ENCODE peak calls at places on chromosomes 7 and 10, in eight cellular contexts. F, C, Z, A, V, W, M and I are unnamed samples.

GRCh38 chr10:7697304-7697822 is 5.8 kb upstream of the ITIH2 start:
- DNase-seq in M (no peak), Z (no peak), C (no peak), A (no peak), W (no peak), V (peak), F (no peak), I (no peak)

GRCh38 chr7:134809611-134810010 is 30.2 kb downstream of the CALD1 start:
- DNase-seq in W (no peak), M (no peak), F (no peak), Z (no peak), C (no peak), A (no peak), V (peak), I (peak)

GRCh38 chr7:23184709-23185354 is 3.0 kb downstream of the NUP42 start:
- DNase-seq in W (no peak), F (peak), Z (peak), M (no peak), A (no peak), V (peak), C (peak), I (peak)

GRCh38 chr7:8481096-8481495 is 47.7 kb downstream of the NXPH1 start:
- DNase-seq in A (no peak), V (no peak), M (no peak), W (no peak), Z (no peak), C (no peak), F (no peak), I (no peak)

GRCh38 chr10:46237815-46238510 is 48.8 kb upstream of the ANTXRL start:
- DNase-seq in W (no peak), Z (no peak), C (no peak), A (no peak), F (no peak), M (no peak), V (no peak), I (no peak)

GRCh38 chr7:150988230-150989226 is 2.3 kb upstream of the NOS3 start:
- DNase-seq in A (peak), W (no peak), F (peak), C (no peak), M (peak), Z (peak), V (peak), I (peak)

GRCh38 chr7:82578430-82578829 is 134.9 kb upstream of the CACNA2D1 start:
- DNase-seq in F (no peak), C (peak), V (peak), A (no peak), M (no peak), W (no peak), Z (no peak), I (peak)

GRCh38 chr7:50531928-50532327 is 33.3 kb downstream of the DDC start:
- DNase-seq in C (peak), V (no peak), F (peak), A (no peak), M (no peak), W (no peak), Z (no peak), I (no peak)

GRCh38 chr7:143485091-143485490 is 7.4 kb downstream of the TAS2R41 start:
- DNase-seq in C (no peak), M (no peak), Z (no peak), W (no peak), A (no peak), V (no peak), F (no peak), I (no peak)

GRCh38 chr10:14608381-14609001 is 166.2 kb downstream of the FAM107B start:
- DNase-seq in Z (peak), V (no peak), A (peak), W (no peak), M (peak), C (no peak), F (no peak), I (no peak)

GRCh38 chr10:16756561-16757221 is 60.5 kb downstream of the RSU1 start:
- DNase-seq in W (no peak), V (peak), F (no peak), A (no peak), C (peak), Z (no peak), M (no peak), I (peak)

GRCh38 chr10:27744478-27745379 is 890 bp downstream of the MKX start:
- DNase-seq in M (peak), F (peak), V (no peak), W (no peak), C (peak), Z (peak), A (peak), I (peak)

GRCh38 chr7:135659159-135659837 is 3.0 kb upstream of the STMP1 start:
- DNase-seq in A (no peak), V (peak), C (peak), W (no peak), Z (no peak), F (no peak), M (no peak), I (peak)

GRCh38 chr10:89426230-89426868 is 12.0 kb downstream of the IFIT5 start:
- DNase-seq in M (peak), C (peak), W (no peak), A (no peak), V (peak), F (peak), Z (peak), I (peak)

GRCh38 chr10:95567903-95568630 is 6.9 kb upstream of the SORBS1 start:
- DNase-seq in A (no peak), M (no peak), W (no peak), Z (no peak), V (no peak), C (no peak), F (peak), I (no peak)

GRCh38 chr7:51278797-51279196 is 37.8 kb downstream of the COBL start:
- DNase-seq in Z (no peak), V (no peak), C (no peak), A (peak), M (no peak), F (peak), W (no peak), I (no peak)

GRCh38 chr7:100705753-100706671 is at the start of gene POP7:
- DNase-seq in A (peak), M (peak), W (peak), Z (peak), V (peak), C (peak), F (peak), I (peak)

GRCh38 chr10:79275431-79275851 is 71.8 kb upstream of the PPIF start:
- DNase-seq in F (no peak), A (peak), W (no peak), M (no peak), V (no peak), Z (no peak), C (peak), I (no peak)

GRCh38 chr10:43846187-43846680 is 197.6 kb upstream of the ZNF32 start:
- DNase-seq in Z (no peak), F (no peak), M (no peak), W (no peak), C (peak), A (no peak), V (peak), I (peak)

GRCh38 chr10:73655257-73655989 is 406 bp downstream of the SYNPO2L start:
- DNase-seq in M (peak), C (no peak), Z (no peak), A (no peak), W (no peak), F (peak), V (no peak), I (no peak)

GRCh38 chr10:23199768-23200511 is 7.8 kb downstream of the PTF1A start:
- DNase-seq in C (no peak), W (no peak), F (no peak), M (peak), V (no peak), Z (no peak), A (no peak), I (no peak)

GRCh38 chr7:9488555-9488954 is 1055.1 kb downstream of the NXPH1 start:
- DNase-seq in C (peak), W (no peak), V (peak), Z (no peak), A (no peak), F (peak), M (no peak), I (peak)

GRCh38 chr7:36180121-36180520 is 27.1 kb downstream of the EEPD1 start:
- DNase-seq in M (no peak), Z (no peak), C (no peak), V (no peak), W (no peak), A (no peak), F (no peak), I (no peak)

GRCh38 chr10:68067029-68067428 is 8.1 kb downstream of the HERC4 start:
- DNase-seq in F (no peak), W (no peak), V (no peak), C (no peak), A (no peak), Z (no peak), M (no peak), I (no peak)

GRCh38 chr7:73353243-73353642 is 25.3 kb downstream of the FKBP6 start:
- DNase-seq in A (no peak), F (no peak), C (no peak), Z (no peak), V (no peak), W (no peak), M (no peak), I (no peak)

GRCh38 chr10:36341466-36341865 is 699.4 kb upstream of the FZD8 start:
- DNase-seq in C (no peak), M (no peak), Z (no peak), F (peak), W (no peak), V (peak), A (no peak), I (peak)

GRCh38 chr7:22662490-22663145 is 64.4 kb upstream of the IL6 start:
- DNase-seq in V (no peak), W (no peak), M (peak), F (no peak), C (no peak), A (no peak), Z (no peak), I (no peak)

GRCh38 chr10:1746796-1747195 is 9.5 kb upstream of the ADARB2 start:
- DNase-seq in Z (no peak), A (no peak), F (no peak), V (no peak), W (no peak), M (no peak), C (no peak), I (no peak)

GRCh38 chr10:103896225-103896624 is 21.8 kb downstream of the STN1 start:
- DNase-seq in M (no peak), C (peak), Z (no peak), F (peak), W (no peak), A (no peak), V (peak), I (no peak)

GRCh38 chr7:46879783-46880182 is 702.1 kb downstream of the TNS3 start:
- DNase-seq in M (no peak), W (no peak), A (no peak), F (no peak), V (peak), C (no peak), Z (no peak), I (peak)

GRCh38 chr7:16395121-16395520 is 26.2 kb downstream of the CRPPA start:
- DNase-seq in M (no peak), Z (no peak), W (no peak), F (no peak), A (no peak), V (no peak), C (no peak), I (no peak)

GRCh38 chr7:73742338-73742752 is 3.7 kb upstream of the ABHD11 start:
- DNase-seq in A (no peak), W (no peak), C (no peak), M (peak), V (no peak), F (no peak), Z (no peak), I (no peak)

GRCh38 chr7:91942312-91942711 is 1.6 kb downstream of the AKAP9 start:
- DNase-seq in V (no peak), A (no peak), W (no peak), Z (peak), F (no peak), C (no peak), M (no peak), I (no peak)

GRCh38 chr10:25191162-25191895 is 16.5 kb downstream of the GPR158 start:
- DNase-seq in A (no peak), F (no peak), Z (no peak), C (no peak), M (no peak), V (no peak), W (no peak), I (no peak)

GRCh38 chr10:102580230-102580629 is 64.0 kb upstream of the TRIM8 start:
- DNase-seq in Z (no peak), V (peak), F (no peak), C (peak), W (no peak), M (no peak), A (no peak), I (no peak)

GRCh38 chr10:109592391-109592790 is 330.9 kb downstream of the XPNPEP1 start:
- DNase-seq in M (no peak), Z (no peak), C (no peak), V (no peak), F (peak), W (no peak), A (no peak), I (no peak)

GRCh38 chr10:45811075-45811474 is 36.2 kb downstream of the AGAP4 start:
- DNase-seq in Z (no peak), C (no peak), M (no peak), F (no peak), W (no peak), V (no peak), A (no peak), I (no peak)

GRCh38 chr10:96645191-96645721 is 58.4 kb upstream of the TM9SF3 start:
- DNase-seq in Z (no peak), C (no peak), M (peak), W (no peak), A (no peak), V (no peak), F (no peak), I (no peak)

GRCh38 chr10:24722676-24723385 is 856 bp downstream of the ARHGAP21 start:
- DNase-seq in F (peak), V (peak), A (peak), W (no peak), Z (peak), C (peak), M (peak), I (peak)

GRCh38 chr10:12444981-12445700 is 95.8 kb downstream of the CAMK1D start:
- DNase-seq in Z (no peak), M (no peak), A (no peak), C (no peak), V (no peak), W (no peak), F (no peak), I (no peak)

GRCh38 chr10:100875484-100876166 is 37.1 kb upstream of the SLF2 start:
- DNase-seq in W (no peak), Z (no peak), M (no peak), A (no peak), C (no peak), V (no peak), F (no peak), I (no peak)

GRCh38 chr10:100879741-100880360 is 32.9 kb upstream of the SLF2 start:
- DNase-seq in W (no peak), F (no peak), A (no peak), Z (peak), M (no peak), C (no peak), V (no peak), I (no peak)

GRCh38 chr10:100876575-100877158 is 36.1 kb upstream of the SLF2 start:
- DNase-seq in C (no peak), W (no peak), F (no peak), Z (no peak), A (no peak), M (no peak), V (no peak), I (no peak)

GRCh38 chr10:100877451-100877850 is 35.3 kb upstream of the SLF2 start:
- DNase-seq in A (no peak), F (no peak), W (no peak), V (no peak), Z (no peak), M (no peak), C (no peak), I (no peak)

DNA sequence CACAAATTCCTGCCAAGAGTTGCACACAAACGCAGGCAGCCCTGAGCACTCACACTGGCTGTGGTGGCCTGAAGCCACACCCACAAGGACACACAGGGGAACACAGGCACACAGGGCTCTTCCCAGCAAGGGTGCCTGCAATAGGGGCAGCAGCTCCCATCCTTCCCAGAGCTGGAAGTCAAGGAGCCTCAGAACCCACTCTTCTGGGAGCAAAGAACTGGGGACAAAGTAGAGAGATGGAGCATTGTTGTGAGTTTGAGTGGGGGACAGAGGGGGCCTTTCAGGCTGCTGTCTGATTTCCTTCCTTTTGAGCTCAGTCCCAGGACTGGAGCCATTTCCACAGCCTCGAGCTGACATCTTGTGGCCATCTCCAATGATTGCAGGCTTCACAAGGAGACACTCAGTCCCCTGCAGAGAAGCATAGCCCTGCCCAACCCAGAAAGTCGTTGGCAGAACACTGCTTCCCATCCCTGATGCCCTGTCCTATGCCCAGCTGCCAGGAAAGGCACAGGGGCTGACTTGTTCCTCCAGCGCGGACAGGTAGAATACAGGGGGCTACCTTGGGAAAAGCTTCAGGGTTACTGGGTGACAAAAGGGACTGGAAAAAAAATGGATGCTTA is 34.4 kb upstream of the SLF2 start:
- DNase-seq in W (no peak), C (peak), M (peak), V (peak), Z (peak), F (peak), A (peak), I (peak)
- TF ChIP-seq CTCF in W (no peak), C (peak), M (peak), V (peak), Z (peak), F (peak), A (peak), I (peak)

GRCh38 chr10:6579904-6580278 is at the start of gene PRKCQ:
- DNase-seq in V (peak), Z (peak), C (peak), A (no peak), W (no peak), M (no peak), F (no peak), I (peak)

GRCh38 chr10:6581750-6582697 is 1.9 kb upstream of the PRKCQ start:
- DNase-seq in F (no peak), M (no peak), Z (no peak), A (no peak), W (no peak), C (no peak), V (no peak), I (no peak)

GRCh38 chr10:6578221-6579192 is 1.6 kb downstream of the PRKCQ start:
- DNase-seq in Z (no peak), F (no peak), V (no peak), M (no peak), C (no peak), W (no peak), A (no peak), I (no peak)

GRCh38 chr10:6580279-6581029 is 378 bp upstream of the PRKCQ start:
- DNase-seq in A (peak), Z (peak), M (peak), C (peak), W (no peak), F (no peak), V (peak), I (peak)

DNA sequence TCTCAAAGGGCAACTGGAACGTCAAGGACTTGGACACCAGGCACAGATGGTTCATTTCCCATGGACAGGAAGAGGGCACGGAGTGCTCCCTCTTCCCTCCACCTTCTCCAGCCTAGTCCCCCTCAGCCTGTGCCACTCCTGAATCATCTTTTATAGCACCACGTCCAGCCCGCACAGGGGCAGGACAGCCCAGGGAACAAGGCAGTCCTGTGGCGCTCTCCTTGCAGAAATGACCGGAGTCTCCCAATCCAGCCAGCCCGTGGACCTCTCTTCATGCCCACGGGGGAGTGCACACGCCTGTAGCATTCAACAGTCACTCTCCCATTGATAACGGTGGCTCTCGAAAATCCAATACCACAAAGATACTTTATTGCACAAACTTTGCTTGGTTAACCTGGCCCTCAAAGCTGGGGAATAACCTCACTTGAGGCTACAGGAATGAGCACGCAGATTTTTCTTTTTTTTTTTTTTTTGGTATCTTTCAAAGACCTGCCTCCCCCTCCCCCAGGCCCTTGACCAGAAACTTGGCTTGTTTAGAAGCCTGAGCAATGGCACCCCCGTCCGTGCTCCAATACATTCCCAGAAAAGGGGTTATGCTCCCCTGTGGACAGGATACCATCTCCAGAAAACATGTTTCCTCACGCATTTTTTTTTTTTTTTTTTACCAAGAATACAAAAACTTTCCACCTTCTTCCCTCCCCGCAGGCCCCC is 728 bp downstream of the PRKCQ start:
- DNase-seq in C (peak), M (no peak), F (no peak), Z (no peak), W (no peak), V (no peak), A (no peak), I (no peak)
- TF ChIP-seq CTCF in C (no peak), M (no peak), F (no peak), Z (no peak), W (no peak), V (no peak), A (no peak), I (no peak)

DNA sequence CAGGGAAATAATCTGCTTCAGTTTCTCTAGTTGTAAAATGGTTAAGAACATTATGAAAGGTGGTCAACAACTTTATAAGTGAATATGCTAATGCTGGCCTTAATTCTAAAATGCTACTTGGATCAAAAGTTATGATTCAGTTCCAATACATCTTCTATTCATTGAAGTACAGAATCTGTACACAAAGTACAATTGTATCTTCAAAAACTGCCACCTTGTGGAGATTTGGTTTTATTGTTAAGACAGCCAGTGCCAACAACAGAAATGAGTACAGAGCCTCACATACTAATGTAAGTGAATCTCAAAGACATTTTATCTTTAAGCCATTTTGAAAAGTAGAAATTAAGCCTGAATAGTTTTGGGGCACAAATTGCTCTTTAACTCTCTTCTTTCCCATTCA is 194.0 kb downstream of the CFTR start:
- DNase-seq in W (no peak), Z (peak), M (no peak), F (peak), C (peak), A (no peak), V (peak), I (peak)
- TF ChIP-seq CTCF in W (no peak), Z (peak), M (no peak), F (peak), C (peak), A (no peak), V (peak), I (peak)

GRCh38 chr10:117424789-117425649 is 49.8 kb upstream of the PDZD8 start:
- DNase-seq in C (no peak), Z (peak), M (no peak), A (no peak), F (no peak), V (no peak), W (no peak), I (no peak)
- TF ChIP-seq CTCF in C (no peak), Z (no peak), M (no peak), A (no peak), F (no peak), V (no peak), W (no peak), I (no peak)

GRCh38 chr10:77959887-77960286 is 33.3 kb upstream of the DLG5 start:
- DNase-seq in M (no peak), C (no peak), W (no peak), F (no peak), Z (no peak), A (no peak), V (no peak), I (no peak)
- TF ChIP-seq CTCF in M (no peak), C (no peak), W (no peak), F (no peak), Z (no peak), A (no peak), V (no peak), I (no peak)